ENCODE peak calls at places on chromosomes 7 and 10, in five cellular contexts. U is cardiac muscle cell; F is RKO; N is activated T-helper 1 cell treated with anti-CD3 and anti-CD28 coated beads, Interleukin-2, amount 50 U/mL, for 16 hours; I is HT1080. E is an unnamed sample.

GRCh38 chr7:44595934-44596635 is 10.3 kb upstream of the OGDH start:
- DNase-seq in N (no peak), I (peak; percentile 34), F (no peak), U (peak; percentile 17), E (no peak)

GRCh38 chr10:98295401-98295811 is 27.4 kb upstream of the LOXL4 start:
- DNase-seq in U (no peak), F (no peak), I (no peak), N (no peak), E (no peak)

GRCh38 chr10:125222515-125222914 is 62.2 kb upstream of the CTBP2 start:
- DNase-seq in U (no peak), F (no peak), I (no peak), N (no peak), E (peak; percentile 20)

GRCh38 chr10:133242611-133243356 is 5.1 kb downstream of the VENTX start:
- DNase-seq in I (peak; percentile 40), F (peak; percentile 46), U (no peak), N (no peak), E (no peak)

GRCh38 chr10:55203874-55204273 is 402.8 kb upstream of the PCDH15 start:
- DNase-seq in I (no peak), U (no peak), N (no peak), F (no peak), E (no peak)

GRCh38 chr10:61933857-61934559 is 32.5 kb downstream of the ARID5B start:
- DNase-seq in U (peak; percentile 1), N (no peak), I (no peak), F (no peak), E (no peak)

GRCh38 chr7:20385121-20385520 is 54.4 kb downstream of the ITGB8 start:
- DNase-seq in I (peak; percentile 67), F (no peak), N (no peak), U (no peak), E (peak; percentile 75)

GRCh38 chr10:78335691-78336401 is 302.2 kb downstream of the RPS24 start:
- DNase-seq in U (no peak), F (no peak), N (no peak), I (peak; percentile 52), E (no peak)

GRCh38 chr10:76071638-76072317 is 640.4 kb downstream of the LRMDA start:
- DNase-seq in I (no peak), F (no peak), N (no peak), U (no peak), E (no peak)

GRCh38 chr7:6171532-6172330 is 100.7 kb downstream of the CYTH3 start:
- DNase-seq in F (no peak), N (no peak), U (no peak), I (no peak), E (no peak)

GRCh38 chr10:55441777-55442176 is 640.7 kb upstream of the PCDH15 start:
- DNase-seq in N (no peak), U (no peak), F (no peak), I (no peak), E (no peak)

GRCh38 chr10:100370561-100370975 is 23.5 kb downstream of the SCD start:
- DNase-seq in N (no peak), F (no peak), I (peak; percentile 64), U (no peak), E (peak; percentile 88)

GRCh38 chr7:2734084-2734601 is 46.1 kb downstream of the AMZ1 start:
- DNase-seq in U (no peak), F (no peak), I (no peak), N (no peak), E (no peak)

GRCh38 chr7:2373646-2374045 is 19.0 kb downstream of the EIF3B start:
- DNase-seq in N (no peak), F (no peak), I (no peak), U (no peak), E (no peak)

GRCh38 chr7:2487586-2488271 is 11.5 kb upstream of the GRIFIN start:
- DNase-seq in I (no peak), U (no peak), N (no peak), F (no peak), E (no peak)

GRCh38 chr10:129786216-129786615 is 177.9 kb downstream of the EBF3 start:
- DNase-seq in I (no peak), F (no peak), U (no peak), N (no peak), E (no peak)

E was measured in bronchial epithelial cell.